ENCODE peak calls at places on chromosomes 13 and 19, in six cellular contexts. G is H1, T is HCT116, I is GM12878, A is SK-N-SH, M is K562. N is an unnamed sample.

GRCh38 chr13:50384724-50385123 is 369.5 kb downstream of the KCNRG start:
- DNase-seq in G (no peak), T (no peak), I (no peak), A (no peak), M (no peak), N (no peak)

GRCh38 chr13:73893833-73894232 is 240.4 kb downstream of the KLF12 start:
- DNase-seq in G (no peak), T (no peak), I (no peak), A (no peak), M (no peak), N (no peak)

GRCh38 chr13:97319088-97319487 is 97.0 kb downstream of the MBNL2 start:
- DNase-seq in G (no peak), T (no peak), I (no peak), A (no peak), M (no peak), N (no peak)

GRCh38 chr19:19595171-19595701 is 23.3 kb downstream of the PBX4 start:
- DNase-seq in G (no peak), T (no peak), I (no peak), A (peak; percentile 72), M (no peak), N (peak; percentile 71)

GRCh38 chr13:38394777-38395504 is 45.3 kb downstream of the UFM1 start:
- DNase-seq in G (no peak), T (no peak), I (no peak), A (no peak), M (no peak), N (no peak)

GRCh38 chr13:86974995-86975328 is 696.2 kb upstream of the SLITRK5 start:
- DNase-seq in G (no peak), T (no peak), I (no peak), A (no peak), M (no peak), N (no peak)

GRCh38 chr13:113991191-113991669 is 17.4 kb upstream of the C13orf46 start:
- DNase-seq in G (no peak), T (no peak), I (no peak), A (peak; percentile 80), M (no peak), N (no peak)

GRCh38 chr13:64849174-64849573 is 2381.0 kb downstream of the PCDH9 start:
- DNase-seq in G (no peak), T (no peak), I (no peak), A (no peak), M (no peak), N (no peak)

GRCh38 chr19:37928527-37929286 is 21.7 kb downstream of the SIPA1L3 start:
- DNase-seq in G (no peak), T (no peak), I (peak; percentile 90), A (no peak), M (no peak), N (no peak)

GRCh38 chr13:34833562-34834182 is 108.4 kb upstream of the NBEA start:
- DNase-seq in G (peak; percentile 50), T (peak; percentile 10), I (no peak), A (no peak), M (no peak), N (no peak)

GRCh38 chr19:46924874-46925547 is 64.2 kb downstream of the ARHGAP35 start:
- DNase-seq in G (no peak), T (no peak), I (no peak), A (no peak), M (peak; percentile 55), N (peak; percentile 94)

GRCh38 chr13:32229443-32229842 is 85.7 kb downstream of the ZAR1L start:
- DNase-seq in G (no peak), T (no peak), I (no peak), A (no peak), M (no peak), N (no peak)

GRCh38 chr13:27792393-27793218 is at the start of gene GSX1:
- DNase-seq in G (peak; percentile 87), T (no peak), I (no peak), A (no peak), M (peak; percentile 20), N (no peak)

GRCh38 chr19:13037161-13037560 is 41.9 kb downstream of the NFIX start:
- DNase-seq in G (no peak), T (no peak), I (no peak), A (no peak), M (no peak), N (no peak)

GRCh38 chr13:112248909-112249592 is 127.1 kb upstream of the SPACA7 start:
- DNase-seq in G (peak; percentile 39), T (no peak), I (no peak), A (no peak), M (no peak), N (no peak)

GRCh38 chr19:2341987-2342386 is 13.5 kb downstream of the SPPL2B start:
- DNase-seq in G (no peak), T (no peak), I (no peak), A (no peak), M (no peak), N (no peak)

GRCh38 chr13:97493471-97493870 is 59.5 kb downstream of the RAP2A start:
- DNase-seq in G (no peak), T (no peak), I (no peak), A (no peak), M (no peak), N (no peak)

GRCh38 chr13:43489168-43489730 is 297.5 kb downstream of the ENOX1 start:
- DNase-seq in G (no peak), T (no peak), I (no peak), A (no peak), M (no peak), N (no peak)

GRCh38 chr19:4140237-4140711 is 13.2 kb upstream of the CREB3L3 start:
- DNase-seq in G (peak; percentile 72), T (peak; percentile 79), I (no peak), A (peak; percentile 86), M (peak; percentile 78), N (peak; percentile 75)

GRCh38 chr19:10984166-10984735 is 23.4 kb downstream of the SMARCA4 start:
- DNase-seq in G (no peak), T (no peak), I (no peak), A (no peak), M (peak; percentile 30), N (no peak)

GRCh38 chr19:19385900-19386339 is 19.6 kb upstream of the GATAD2A start:
- DNase-seq in G (peak; percentile 74), T (no peak), I (no peak), A (no peak), M (no peak), N (no peak)

GRCh38 chr13:98992355-98992754 is 14.5 kb upstream of the DOCK9 start:
- DNase-seq in G (no peak), T (no peak), I (no peak), A (no peak), M (no peak), N (no peak)

GRCh38 chr13:98996046-98996445 is 18.2 kb upstream of the DOCK9 start:
- DNase-seq in G (peak; percentile 23), T (no peak), I (no peak), A (no peak), M (no peak), N (no peak)

GRCh38 chr13:98994080-98994479 is 16.2 kb upstream of the DOCK9 start:
- DNase-seq in G (peak; percentile 45), T (no peak), I (no peak), A (no peak), M (no peak), N (no peak)

GRCh38 chr13:98997051-98997730 is 19.3 kb upstream of the DOCK9 start:
- DNase-seq in G (peak; percentile 40), T (no peak), I (no peak), A (no peak), M (no peak), N (no peak)

GRCh38 chr13:98994896-98995295 is 17.0 kb upstream of the DOCK9 start:
- DNase-seq in G (no peak), T (no peak), I (no peak), A (no peak), M (no peak), N (no peak)
- TF ChIP-seq JUND in G (no peak), T (no peak), I (no peak), A (no peak), M (no peak), N (no peak)

DNA sequence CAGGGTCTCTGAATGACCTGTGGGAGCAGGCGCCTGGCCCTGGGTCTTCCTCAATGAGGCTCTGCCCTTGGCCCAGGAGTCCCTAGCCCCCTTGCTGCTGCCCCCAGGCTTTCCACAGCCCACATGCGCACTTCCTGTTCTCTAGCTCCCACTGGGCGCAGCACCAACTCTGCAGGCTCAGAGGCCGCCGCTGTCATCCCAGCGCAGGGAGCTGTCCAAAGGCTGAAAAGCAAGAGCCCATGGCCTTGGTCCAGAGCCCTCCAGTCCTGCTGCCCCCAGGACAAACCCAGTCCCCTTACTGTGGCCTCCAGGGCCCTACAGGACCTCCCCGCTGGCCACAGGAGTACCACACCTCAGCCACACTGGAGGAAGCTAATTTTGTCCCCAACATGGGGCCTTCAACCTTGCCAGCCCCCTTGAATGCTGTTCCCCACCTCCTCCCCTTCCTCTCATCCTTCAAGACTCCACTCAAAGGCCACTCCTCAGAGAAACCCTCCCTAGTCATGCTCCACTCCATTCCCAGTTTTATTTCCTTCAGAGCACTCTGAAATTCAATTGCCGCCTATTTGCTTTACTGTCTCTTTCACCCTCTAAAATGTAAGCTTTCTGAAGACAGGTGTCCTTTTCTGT is 8.0 kb upstream of the POU2F2 start:
- DNase-seq in G (peak; percentile 91), T (no peak), I (no peak), A (no peak), M (peak; percentile 54), N (peak; percentile 74)
- TF ChIP-seq JUND in G (no peak), T (no peak), I (no peak), A (no peak), M (no peak), N (no peak)

GRCh38 chr13:99265823-99266426 is 7.7 kb upstream of the GPR18 start:
- DNase-seq in G (no peak), T (peak; percentile 40), I (no peak), A (peak; percentile 44), M (peak; percentile 30), N (peak; percentile 28)
- TF ChIP-seq JUND in G (no peak), T (no peak), I (no peak), A (no peak), M (no peak), N (no peak)

DNA sequence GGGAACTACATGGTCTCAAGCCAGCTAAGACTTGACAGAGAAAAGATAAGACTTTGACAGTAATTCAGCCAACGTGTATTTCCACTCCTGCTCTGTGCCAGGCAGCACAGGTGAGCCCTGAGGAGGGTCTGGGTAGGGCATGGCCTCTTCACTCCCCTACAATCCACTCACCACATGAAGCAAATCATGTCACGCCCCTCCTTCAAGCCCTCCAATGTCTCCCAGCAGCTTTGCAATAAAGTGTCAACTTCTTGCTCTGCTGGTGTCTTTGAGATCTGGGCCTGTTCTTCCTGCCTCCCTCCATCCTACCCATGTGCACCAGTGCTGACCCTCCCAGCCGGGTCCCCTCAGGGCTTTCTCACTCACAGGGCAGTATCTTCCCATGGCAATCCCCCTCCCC is 58.5 kb downstream of the CCDC70 start:
- DNase-seq in G (no peak), T (no peak), I (no peak), A (no peak), M (no peak), N (no peak)
- TF ChIP-seq JUND in G (no peak), T (no peak), I (no peak), A (no peak), M (no peak), N (no peak)

DNA sequence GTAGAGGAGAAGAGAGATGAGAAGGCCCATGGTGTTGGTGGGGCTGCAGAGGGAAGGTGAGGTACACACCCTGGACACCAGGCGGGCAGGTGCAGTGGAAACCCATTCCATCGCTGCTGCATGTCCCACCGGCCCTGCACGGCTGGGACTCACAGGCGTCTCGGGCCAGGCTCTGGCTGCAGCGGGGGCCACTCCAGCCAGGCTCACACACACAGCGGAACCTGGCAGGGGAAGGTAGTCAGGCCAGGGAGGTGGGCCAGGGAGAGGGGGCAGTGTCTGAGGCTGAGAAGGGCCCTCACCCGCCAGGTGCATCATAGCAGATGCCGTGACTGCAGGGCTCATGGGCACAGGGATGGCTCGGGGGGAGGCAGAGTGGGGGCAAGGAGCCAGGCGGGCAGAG is 15.6 kb downstream of the NOTCH3 start:
- DNase-seq in G (no peak), T (no peak), I (no peak), A (no peak), M (no peak), N (no peak)
- TF ChIP-seq JUND in G (no peak), T (no peak), I (no peak), A (no peak), M (no peak), N (no peak)

N was measured in T47D.